ENCODE peak calls at places on chromosomes 2 and 18, in five cellular contexts. One of them, this sample, is unnamed.

GRCh38 chr2:1691366-1691765 is 52.9 kb downstream of the PXDN start:
- DNase-seq in HepG2: no peak
- DNase-seq in GM12878: no peak
- DNase-seq in K562: no peak
- DNase-seq in H1: no peak
- DNase-seq in this sample: no peak

GRCh38 chr2:218360453-218360852 is 3.8 kb downstream of the CATIP start:
- DNase-seq in HepG2: no peak
- DNase-seq in GM12878: no peak
- DNase-seq in K562: peak
- DNase-seq in H1: no peak
- DNase-seq in this sample: no peak

GRCh38 chr2:134035605-134036370 is 218.1 kb upstream of the MGAT5 start:
- DNase-seq in HepG2: no peak
- DNase-seq in GM12878: no peak
- DNase-seq in K562: no peak
- DNase-seq in H1: no peak
- DNase-seq in this sample: no peak

GRCh38 chr18:61854578-61854977 is 38.2 kb downstream of the RNF152 start:
- DNase-seq in HepG2: no peak
- DNase-seq in GM12878: no peak
- DNase-seq in K562: no peak
- DNase-seq in H1: no peak
- DNase-seq in this sample: no peak

GRCh38 chr2:65438137-65438899 is 5.9 kb upstream of the SPRED2 start:
- DNase-seq in HepG2: peak
- DNase-seq in GM12878: no peak
- DNase-seq in K562: no peak
- DNase-seq in H1: no peak
- DNase-seq in this sample: no peak

GRCh38 chr2:161905389-161906046 is 168.5 kb downstream of the DPP4 start:
- DNase-seq in HepG2: peak
- DNase-seq in GM12878: peak
- DNase-seq in K562: no peak
- DNase-seq in H1: no peak
- DNase-seq in this sample: peak

GRCh38 chr2:6337123-6337830 is 528.4 kb downstream of the CMPK2 start:
- DNase-seq in HepG2: no peak
- DNase-seq in GM12878: no peak
- DNase-seq in K562: no peak
- DNase-seq in H1: no peak
- DNase-seq in this sample: no peak

GRCh38 chr2:97774425-97774824 is 61.0 kb downstream of the ZAP70 start:
- DNase-seq in HepG2: peak
- DNase-seq in GM12878: no peak
- DNase-seq in K562: peak
- DNase-seq in H1: no peak
- DNase-seq in this sample: no peak

GRCh38 chr2:201353116-201353515 is 4.0 kb downstream of the FLACC1 start:
- DNase-seq in HepG2: no peak
- DNase-seq in GM12878: no peak
- DNase-seq in K562: no peak
- DNase-seq in H1: no peak
- DNase-seq in this sample: no peak

GRCh38 chr2:197827618-197828017 is 23.2 kb downstream of the PLCL1 start:
- DNase-seq in HepG2: no peak
- DNase-seq in GM12878: no peak
- DNase-seq in K562: no peak
- DNase-seq in H1: no peak
- DNase-seq in this sample: no peak

GRCh38 chr18:35386600-35387366 is 9.6 kb upstream of the ZNF396 start:
- DNase-seq in HepG2: peak
- DNase-seq in GM12878: no peak
- DNase-seq in K562: peak
- DNase-seq in H1: peak
- DNase-seq in this sample: peak

GRCh38 chr2:42360493-42360889 is 526 bp downstream of the COX7A2L start:
- DNase-seq in HepG2: no peak
- DNase-seq in GM12878: no peak
- DNase-seq in K562: no peak
- DNase-seq in H1: no peak
- DNase-seq in this sample: no peak

GRCh38 chr18:2992995-2993877 is 19.7 kb downstream of the LPIN2 start:
- DNase-seq in HepG2: no peak
- DNase-seq in GM12878: no peak
- DNase-seq in K562: no peak
- DNase-seq in H1: no peak
- DNase-seq in this sample: no peak

GRCh38 chr18:73696171-73696570 is 451.5 kb downstream of the FBXO15 start:
- DNase-seq in HepG2: no peak
- DNase-seq in GM12878: no peak
- DNase-seq in K562: no peak
- DNase-seq in H1: no peak
- DNase-seq in this sample: no peak

DNA sequence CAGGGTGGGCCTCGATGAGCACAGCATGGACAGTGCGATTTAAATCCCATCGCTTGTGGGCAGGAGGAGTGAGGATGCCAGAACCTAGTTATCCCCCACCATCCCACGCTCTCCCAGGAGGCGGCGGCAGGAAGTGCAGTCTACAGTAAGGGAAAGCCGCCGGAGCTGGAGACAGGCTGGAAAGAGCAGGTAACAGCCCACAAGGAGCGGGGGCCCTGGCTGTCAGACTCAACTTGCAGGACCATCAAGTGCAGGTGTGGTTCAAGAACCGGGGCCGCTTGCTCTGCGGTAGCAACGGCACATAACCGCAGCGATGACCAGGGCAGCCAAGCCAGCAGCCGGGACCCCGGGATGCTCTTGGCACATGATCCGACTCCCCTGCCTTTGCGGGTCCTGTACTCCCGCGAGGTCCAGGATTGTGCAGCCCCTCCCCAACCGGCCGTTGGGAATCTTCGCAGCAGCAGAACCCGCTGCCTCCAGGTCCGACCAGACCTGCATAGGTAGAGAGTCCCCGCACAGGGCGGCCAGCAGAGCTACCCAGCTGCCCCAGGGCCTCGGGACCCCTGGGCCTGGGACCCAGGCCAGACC is 82.1 kb downstream of the BIN1 start:
- DNase-seq in HepG2: no peak
- DNase-seq in GM12878: no peak
- DNase-seq in K562: no peak
- DNase-seq in H1: peak
- DNase-seq in this sample: peak
- H3K4me3 ChIP-seq in HepG2: no peak
- H3K4me3 ChIP-seq in GM12878: no peak
- H3K4me3 ChIP-seq in K562: no peak
- H3K4me3 ChIP-seq in H1: peak
- H3K4me3 ChIP-seq in this sample: peak

GRCh38 chr2:196677404-196677803 is 37.9 kb downstream of the CCDC150 start:
- DNase-seq in HepG2: no peak
- DNase-seq in GM12878: no peak
- DNase-seq in K562: no peak
- DNase-seq in H1: no peak
- DNase-seq in this sample: no peak
- TF ChIP-seq KDM1A in HepG2: no peak
- TF ChIP-seq KDM1A in GM12878: no peak
- TF ChIP-seq KDM1A in K562: no peak
- TF ChIP-seq KDM1A in H1: no peak
- TF ChIP-seq KDM1A in this sample: no peak

DNA sequence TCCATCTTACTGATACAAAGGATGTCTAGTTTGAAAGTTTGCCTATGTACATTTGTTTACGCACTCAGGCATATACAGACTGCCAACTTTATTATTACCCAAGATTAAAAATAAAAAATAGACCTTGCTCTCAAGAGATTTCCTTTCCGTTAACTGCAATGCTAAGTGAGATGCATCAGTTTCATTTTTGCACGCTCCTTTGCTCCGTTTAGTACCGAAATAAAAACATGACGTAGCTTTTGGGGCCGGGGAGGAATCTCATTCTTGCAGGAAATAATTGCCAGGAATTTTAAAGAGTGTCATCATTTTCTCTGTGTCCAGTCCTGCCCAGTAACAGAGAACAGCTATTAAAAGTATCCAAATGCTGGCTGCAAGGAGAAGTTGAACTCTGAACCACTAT is 169.5 kb downstream of the SLC8A1 start:
- DNase-seq in HepG2: no peak
- DNase-seq in GM12878: peak
- DNase-seq in K562: no peak
- DNase-seq in H1: no peak
- DNase-seq in this sample: no peak
- H3K4me3 ChIP-seq in HepG2: no peak
- H3K4me3 ChIP-seq in GM12878: peak
- H3K4me3 ChIP-seq in K562: no peak
- H3K4me3 ChIP-seq in H1: no peak
- H3K4me3 ChIP-seq in this sample: no peak

GRCh38 chr2:106115250-106115649 is 78.9 kb downstream of the UXS1 start:
- DNase-seq in HepG2: peak
- DNase-seq in GM12878: no peak
- DNase-seq in K562: peak
- DNase-seq in H1: no peak
- DNase-seq in this sample: peak

GRCh38 chr2:106111882-106112571 is 82.1 kb downstream of the UXS1 start:
- DNase-seq in HepG2: no peak
- DNase-seq in GM12878: no peak
- DNase-seq in K562: no peak
- DNase-seq in H1: no peak
- DNase-seq in this sample: no peak

GRCh38 chr2:106115665-106116064 is 78.4 kb downstream of the UXS1 start:
- DNase-seq in HepG2: no peak
- DNase-seq in GM12878: no peak
- DNase-seq in K562: no peak
- DNase-seq in H1: no peak
- DNase-seq in this sample: no peak

GRCh38 chr2:106116248-106116647 is 77.9 kb downstream of the UXS1 start:
- DNase-seq in HepG2: no peak
- DNase-seq in GM12878: no peak
- DNase-seq in K562: peak
- DNase-seq in H1: no peak
- DNase-seq in this sample: no peak

DNA sequence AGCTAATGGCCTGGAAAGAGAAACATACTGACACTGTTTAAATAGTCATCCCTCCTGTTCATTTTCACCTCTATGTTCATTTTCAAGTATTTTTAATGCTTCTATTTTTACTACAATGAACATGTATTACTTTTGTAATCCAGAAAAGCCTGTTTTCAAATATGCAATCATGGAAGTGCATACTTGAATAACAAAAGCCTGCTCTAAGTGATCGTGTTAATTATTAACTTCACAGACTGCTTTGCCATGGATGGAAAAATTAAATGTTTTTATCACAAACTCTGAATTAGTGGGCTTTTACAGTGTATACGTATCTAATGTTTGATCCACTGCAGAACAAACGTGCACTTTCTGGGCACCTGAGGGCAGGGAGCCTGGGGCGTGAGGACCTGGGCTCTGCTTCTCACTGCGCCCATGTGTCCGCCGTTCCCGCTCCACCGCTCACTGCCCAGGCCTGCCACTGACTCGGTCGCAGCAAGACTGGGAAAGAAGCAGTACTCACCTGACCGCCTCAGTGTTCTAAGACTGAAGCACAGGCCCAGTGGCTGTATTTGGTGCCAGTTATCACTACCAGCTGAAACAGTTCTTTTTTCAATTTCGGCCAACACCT is 80.6 kb downstream of the UXS1 start:
- DNase-seq in HepG2: peak
- DNase-seq in GM12878: no peak
- DNase-seq in K562: no peak
- DNase-seq in H1: no peak
- DNase-seq in this sample: no peak
- TF ChIP-seq KDM1A in HepG2: no peak
- TF ChIP-seq KDM1A in GM12878: no peak
- TF ChIP-seq KDM1A in K562: no peak
- TF ChIP-seq KDM1A in H1: no peak
- TF ChIP-seq KDM1A in this sample: no peak